ENCODE peak calls at places on chromosomes 13 and 19, in five cellular contexts. One of them, this sample, is unnamed.

GRCh38 chr13:88189724-88190123 is 518.6 kb downstream of the SLITRK5 start:
- DNase-seq in neuronal stem cell: no peak
- DNase-seq in trophoblast cell: no peak
- DNase-seq in H1: no peak
- DNase-seq in IMR-90: no peak
- DNase-seq in this sample: no peak

GRCh38 chr19:48963371-48964204 is 1.5 kb upstream of the FTL start:
- DNase-seq in neuronal stem cell: peak; percentile 48
- DNase-seq in trophoblast cell: no peak
- DNase-seq in H1: peak; percentile 88
- DNase-seq in IMR-90: peak; percentile 71
- DNase-seq in this sample: peak; percentile 90

GRCh38 chr13:23963947-23964346 is 66.6 kb upstream of the C1QTNF9B start:
- DNase-seq in neuronal stem cell: no peak
- DNase-seq in trophoblast cell: no peak
- DNase-seq in H1: no peak
- DNase-seq in IMR-90: peak; percentile 57
- DNase-seq in this sample: no peak

GRCh38 chr19:19170053-19170945 is at the start of gene MEF2B:
- DNase-seq in neuronal stem cell: peak; percentile 74
- DNase-seq in trophoblast cell: peak; percentile 72
- DNase-seq in H1: peak; percentile 96
- DNase-seq in IMR-90: peak; percentile 30
- DNase-seq in this sample: peak; percentile 94

GRCh38 chr19:33767898-33768413 is 28.7 kb upstream of the KCTD15 start:
- DNase-seq in neuronal stem cell: peak; percentile 81
- DNase-seq in trophoblast cell: peak; percentile 44
- DNase-seq in H1: peak; percentile 95
- DNase-seq in IMR-90: peak; percentile 32
- DNase-seq in this sample: peak; percentile 82

GRCh38 chr19:10219678-10220077 is 11.5 kb downstream of the S1PR2 start:
- DNase-seq in neuronal stem cell: no peak
- DNase-seq in trophoblast cell: peak; percentile 69
- DNase-seq in H1: no peak
- DNase-seq in IMR-90: peak; percentile 89
- DNase-seq in this sample: peak; percentile 79

GRCh38 chr19:7115721-7116120 is 46.2 kb downstream of the ZNF557 start:
- DNase-seq in neuronal stem cell: no peak
- DNase-seq in trophoblast cell: no peak
- DNase-seq in H1: no peak
- DNase-seq in IMR-90: no peak
- DNase-seq in this sample: no peak

GRCh38 chr19:41591951-41592562 is 16.1 kb downstream of the CEACAM21 start:
- DNase-seq in neuronal stem cell: no peak
- DNase-seq in trophoblast cell: no peak
- DNase-seq in H1: no peak
- DNase-seq in IMR-90: no peak
- DNase-seq in this sample: no peak

GRCh38 chr13:33180009-33180804 is 105.3 kb downstream of the STARD13 start:
- DNase-seq in neuronal stem cell: no peak
- DNase-seq in trophoblast cell: no peak
- DNase-seq in H1: no peak
- DNase-seq in IMR-90: no peak
- DNase-seq in this sample: no peak

GRCh38 chr13:31797154-31797775 is 57.9 kb downstream of the RXFP2 start:
- DNase-seq in neuronal stem cell: peak; percentile 4
- DNase-seq in trophoblast cell: peak; percentile 28
- DNase-seq in H1: no peak
- DNase-seq in IMR-90: peak; percentile 55
- DNase-seq in this sample: no peak

GRCh38 chr13:76809369-76809768 is 76.8 kb downstream of the KCTD12 start:
- DNase-seq in neuronal stem cell: no peak
- DNase-seq in trophoblast cell: no peak
- DNase-seq in H1: no peak
- DNase-seq in IMR-90: no peak
- DNase-seq in this sample: no peak

GRCh38 chr19:41479757-41480191 is 36.8 kb downstream of the ERICH4 start:
- DNase-seq in neuronal stem cell: no peak
- DNase-seq in trophoblast cell: no peak
- DNase-seq in H1: no peak
- DNase-seq in IMR-90: no peak
- DNase-seq in this sample: no peak

GRCh38 chr13:101218484-101218883 is 197.8 kb downstream of the NALCN start:
- DNase-seq in neuronal stem cell: no peak
- DNase-seq in trophoblast cell: no peak
- DNase-seq in H1: no peak
- DNase-seq in IMR-90: peak; percentile 60
- DNase-seq in this sample: no peak

GRCh38 chr13:111177803-111178389 is 62.8 kb downstream of the ARHGEF7 start:
- DNase-seq in neuronal stem cell: no peak
- DNase-seq in trophoblast cell: peak; percentile 45
- DNase-seq in H1: no peak
- DNase-seq in IMR-90: peak; percentile 81
- DNase-seq in this sample: no peak

GRCh38 chr19:43784251-43784980 is 3.6 kb upstream of the KCNN4 start:
- DNase-seq in neuronal stem cell: no peak
- DNase-seq in trophoblast cell: peak; percentile 81
- DNase-seq in H1: no peak
- DNase-seq in IMR-90: peak; percentile 85
- DNase-seq in this sample: peak; percentile 50

GRCh38 chr19:33098023-33098652 is 17.2 kb downstream of the GPATCH1 start:
- DNase-seq in neuronal stem cell: no peak
- DNase-seq in trophoblast cell: peak; percentile 61
- DNase-seq in H1: no peak
- DNase-seq in IMR-90: no peak
- DNase-seq in this sample: no peak

GRCh38 chr19:54147676-54148075 is 10.1 kb downstream of the CNOT3 start:
- DNase-seq in neuronal stem cell: no peak
- DNase-seq in trophoblast cell: no peak
- DNase-seq in H1: no peak
- DNase-seq in IMR-90: peak; percentile 28
- DNase-seq in this sample: no peak

GRCh38 chr19:38736413-38737280 is 7.6 kb downstream of the CAPN12 start:
- DNase-seq in neuronal stem cell: no peak
- DNase-seq in trophoblast cell: peak; percentile 66
- DNase-seq in H1: peak; percentile 91
- DNase-seq in IMR-90: no peak
- DNase-seq in this sample: peak; percentile 91

GRCh38 chr19:18063463-18063862 is 23.3 kb downstream of the IL12RB1 start:
- DNase-seq in neuronal stem cell: no peak
- DNase-seq in trophoblast cell: peak; percentile 28
- DNase-seq in H1: peak; percentile 71
- DNase-seq in IMR-90: no peak
- DNase-seq in this sample: peak; percentile 73

GRCh38 chr13:53501387-53501786 is 472.8 kb downstream of the OLFM4 start:
- DNase-seq in neuronal stem cell: no peak
- DNase-seq in trophoblast cell: no peak
- DNase-seq in H1: no peak
- DNase-seq in IMR-90: no peak
- DNase-seq in this sample: no peak

GRCh38 chr19:8302357-8302691 is 5.8 kb downstream of the CD320 start:
- DNase-seq in neuronal stem cell: no peak
- DNase-seq in trophoblast cell: no peak
- DNase-seq in H1: no peak
- DNase-seq in IMR-90: no peak
- DNase-seq in this sample: no peak

GRCh38 chr13:52162279-52163101 is 3.1 kb upstream of the NEK3 start:
- DNase-seq in neuronal stem cell: peak; percentile 21
- DNase-seq in trophoblast cell: no peak
- DNase-seq in H1: no peak
- DNase-seq in IMR-90: peak; percentile 70
- DNase-seq in this sample: no peak

GRCh38 chr13:26050568-26051230 is 1.1 kb downstream of the SHISA2 start:
- DNase-seq in neuronal stem cell: peak; percentile 30
- DNase-seq in trophoblast cell: peak; percentile 39
- DNase-seq in H1: peak; percentile 80
- DNase-seq in IMR-90: no peak
- DNase-seq in this sample: peak; percentile 65

DNA sequence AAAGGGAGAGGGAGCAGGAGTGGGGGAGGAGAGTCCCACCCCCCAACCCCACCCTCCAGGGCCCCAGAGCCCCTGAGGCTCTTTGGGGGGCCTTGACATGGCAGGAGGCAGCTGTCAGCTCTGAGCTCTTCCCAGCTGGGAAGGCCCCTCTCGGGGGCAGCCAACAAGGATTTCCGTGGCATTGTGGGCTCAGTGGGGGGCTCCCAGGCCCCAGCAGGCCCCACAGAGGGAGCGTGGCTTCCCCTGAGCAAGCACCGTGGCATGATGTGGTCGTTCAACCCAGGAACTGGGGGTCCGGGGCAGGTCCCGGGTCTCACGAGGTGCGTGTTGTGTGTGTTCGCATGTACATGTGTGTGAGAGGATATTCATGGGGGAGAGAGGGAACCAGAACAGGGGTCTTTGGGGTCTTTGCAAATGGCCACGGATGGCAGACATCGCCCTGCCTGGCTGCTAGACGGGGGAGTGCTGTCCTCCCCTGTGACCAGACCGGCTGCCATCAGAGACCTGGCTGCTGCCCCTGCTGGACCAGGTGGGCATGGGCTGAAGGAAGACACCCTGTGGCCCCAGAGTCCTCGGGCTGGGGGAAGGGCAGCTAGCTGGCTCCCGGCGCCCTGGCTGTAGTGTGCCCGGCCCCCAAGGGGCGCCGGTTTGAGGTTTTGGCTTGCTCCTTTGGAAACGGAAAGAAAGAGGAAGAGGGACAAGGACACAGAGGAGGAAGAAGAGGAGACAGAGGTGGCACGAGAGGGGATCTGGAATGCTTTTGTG is 3.7 kb upstream of the AKAP8L start:
- DNase-seq in neuronal stem cell: no peak
- DNase-seq in trophoblast cell: no peak
- DNase-seq in H1: no peak
- DNase-seq in IMR-90: no peak
- DNase-seq in this sample: no peak
- H3K4me2 ChIP-seq in neuronal stem cell: no peak overlapping the region
- H3K4me2 ChIP-seq in trophoblast cell: no peak overlapping the region
- H3K4me2 ChIP-seq in H1: no peak overlapping the region
- H3K4me2 ChIP-seq in IMR-90: no peak overlapping the region
- H3K4me2 ChIP-seq in this sample: no peak overlapping the region

DNA sequence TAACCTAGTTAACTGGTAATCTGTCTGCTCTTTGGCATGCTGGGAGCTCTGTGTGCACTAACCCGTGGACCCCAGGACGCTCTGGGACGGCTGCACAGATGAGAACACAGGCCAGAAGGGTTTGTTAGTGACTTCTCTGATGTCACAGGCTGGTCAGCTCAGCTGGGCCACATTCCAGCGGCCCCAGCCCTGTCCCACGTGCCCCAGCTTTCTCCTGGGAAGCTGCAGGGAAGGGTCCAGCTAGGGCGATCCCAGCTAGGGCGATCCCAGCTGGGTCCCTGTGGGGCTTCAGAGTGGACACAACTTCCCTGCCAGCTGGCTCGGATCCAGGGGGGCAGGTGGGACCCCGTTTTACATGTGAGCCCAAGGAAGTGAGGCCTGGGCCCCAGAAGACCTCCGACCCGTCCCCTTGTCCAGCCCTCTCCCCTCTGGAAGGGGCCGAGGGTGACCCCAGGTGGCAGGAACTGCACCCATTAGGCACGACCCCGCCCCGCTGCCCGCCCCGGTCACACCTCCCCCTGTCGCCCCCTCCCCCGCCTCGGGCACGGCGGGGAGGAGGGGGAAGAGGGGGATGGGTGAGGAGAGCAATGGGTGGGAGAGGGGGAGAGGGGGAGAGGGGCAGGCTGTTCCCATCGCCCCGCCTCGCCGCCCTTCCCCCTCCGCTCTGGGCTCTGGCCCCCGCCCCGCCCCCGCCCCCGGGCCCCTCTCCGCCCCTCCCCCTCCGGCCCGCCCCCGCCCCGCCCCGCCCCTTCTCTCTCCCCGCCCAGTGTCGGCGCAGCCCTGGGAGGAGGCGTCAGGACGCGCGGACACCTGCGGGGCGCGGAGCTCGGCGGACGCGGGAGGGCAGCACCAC is 75.2 kb upstream of the MCF2L start:
- DNase-seq in neuronal stem cell: peak; percentile 83
- DNase-seq in trophoblast cell: no peak
- DNase-seq in H1: peak; percentile 80
- DNase-seq in IMR-90: peak; percentile 21
- DNase-seq in this sample: peak; percentile 88
- H4K8ac ChIP-seq in neuronal stem cell: no peak overlapping the region
- H4K8ac ChIP-seq in trophoblast cell: peak overlapping the region; percentile 68
- H4K8ac ChIP-seq in H1: peak overlapping the region; percentile 94
- H4K8ac ChIP-seq in IMR-90: no peak overlapping the region
- H4K8ac ChIP-seq in this sample: no peak overlapping the region

DNA sequence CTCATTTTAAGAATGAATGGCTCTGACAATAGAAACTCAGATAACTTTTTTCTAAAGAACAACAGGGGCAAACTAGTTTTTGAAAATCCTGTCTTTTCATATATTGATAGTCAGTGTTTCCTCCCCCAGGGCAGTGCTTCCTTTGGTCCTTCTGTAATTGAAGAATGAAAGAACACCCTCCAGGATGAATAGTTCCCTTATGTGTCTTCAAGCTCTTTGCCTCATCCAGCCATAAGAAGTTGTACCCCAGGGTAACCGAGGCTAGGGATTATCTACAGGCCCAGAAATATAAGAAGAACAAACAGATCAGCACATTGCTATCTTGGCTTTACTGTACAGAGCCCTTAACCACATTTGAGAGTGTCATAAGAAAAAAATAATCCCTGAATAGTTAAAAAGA is 12.1 kb upstream of the ERICH6B start:
- DNase-seq in neuronal stem cell: no peak
- DNase-seq in trophoblast cell: no peak
- DNase-seq in H1: no peak
- DNase-seq in IMR-90: no peak
- DNase-seq in this sample: no peak
- H3K9me3 ChIP-seq in neuronal stem cell: no peaks in the 10 kb centered on the region
- H3K9me3 ChIP-seq in trophoblast cell: no peaks in the 10 kb centered on the region
- H3K9me3 ChIP-seq in H1: no peaks in the 10 kb centered on the region
- H3K9me3 ChIP-seq in IMR-90: no peaks in the 10 kb centered on the region
- H3K9me3 ChIP-seq in this sample: no peaks in the 10 kb centered on the region

DNA sequence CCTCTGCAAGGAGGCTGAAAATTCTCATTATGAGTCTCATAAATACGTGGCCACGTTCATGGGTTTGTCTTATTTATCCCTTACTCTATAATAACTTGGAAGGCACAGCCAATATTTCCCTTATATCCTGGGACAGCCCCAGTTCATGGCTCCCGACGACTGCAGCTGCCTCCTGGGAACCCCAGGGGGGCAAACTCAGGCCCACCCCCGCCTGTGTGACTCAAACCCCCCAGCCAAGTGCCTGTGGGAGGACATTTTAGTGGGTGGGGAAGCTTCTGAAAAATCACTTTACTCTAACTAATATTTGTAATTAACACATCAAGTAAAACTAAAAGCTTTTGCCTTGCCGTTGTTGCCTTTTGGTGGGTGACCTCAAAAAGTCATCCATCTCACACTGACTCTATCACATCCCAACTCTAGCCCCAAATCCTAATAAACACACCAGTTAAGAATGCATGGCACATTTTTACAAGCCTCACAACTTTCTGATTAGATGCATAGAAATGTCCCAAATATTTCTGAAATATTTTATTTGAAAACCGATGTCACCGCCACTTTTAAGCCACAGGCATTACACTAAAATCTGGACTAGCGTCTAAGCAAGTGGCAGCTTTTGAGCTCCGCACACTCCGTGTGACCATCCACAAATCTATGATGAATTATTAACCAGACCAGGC is 14.2 kb downstream of the RASA3 start:
- DNase-seq in neuronal stem cell: no peak
- DNase-seq in trophoblast cell: no peak
- DNase-seq in H1: no peak
- DNase-seq in IMR-90: no peak
- DNase-seq in this sample: no peak
- H3K4me2 ChIP-seq in neuronal stem cell: no peak overlapping the region
- H3K4me2 ChIP-seq in trophoblast cell: no peak overlapping the region
- H3K4me2 ChIP-seq in H1: peak overlapping the region; percentile 56
- H3K4me2 ChIP-seq in IMR-90: peak overlapping the region; percentile 86
- H3K4me2 ChIP-seq in this sample: peak overlapping the region; percentile 22

This sample was measured in H9.